ENCODE peak calls at places on chromosomes 5 and 9, in ten cellular contexts. K is A549, N is breast epithelium, E is uterus, V is GM12891, M is prostate gland, C is NB4, Z is transverse colon, Y is body of pancreas, F is Peyer's patch. L is an unnamed sample.

GRCh38 chr9:91071185-91071990 is 269.8 kb downstream of the SYK start:
- DNase-seq in Y (no peak), C (no peak), N (no peak), M (no peak), E (no peak), F (no peak), Z (no peak), K (no peak), V (no peak), L (no peak)

GRCh38 chr9:33818832-33819500 is 2.0 kb downstream of the UBE2R2 start:
- DNase-seq in E (no peak), M (no peak), Y (no peak), K (no peak), V (no peak), Z (no peak), F (no peak), C (no peak), N (no peak), L (peak)

GRCh38 chr5:79201206-79201605 is 34.7 kb upstream of the JMY start:
- DNase-seq in Y (no peak), V (no peak), F (no peak), E (no peak), Z (no peak), C (no peak), K (no peak), N (no peak), M (no peak), L (no peak)

GRCh38 chr9:29297592-29297991 is 1724.3 kb upstream of the C9orf72 start:
- DNase-seq in C (no peak), Z (no peak), Y (no peak), E (no peak), K (no peak), M (no peak), V (no peak), N (no peak), F (no peak), L (no peak)

GRCh38 chr9:20573023-20573422 is 49.3 kb downstream of the MLLT3 start:
- DNase-seq in E (no peak), Z (no peak), K (no peak), Y (no peak), M (no peak), V (no peak), F (no peak), N (no peak), C (no peak), L (no peak)

GRCh38 chr9:114288233-114289051 is 34.5 kb upstream of the ORM1 start:
- DNase-seq in Y (peak), Z (peak), M (no peak), K (peak), N (no peak), E (peak), C (no peak), F (peak), V (no peak), L (no peak)

GRCh38 chr9:16640649-16641048 is 229.8 kb downstream of the BNC2 start:
- DNase-seq in N (no peak), C (no peak), E (no peak), F (no peak), M (no peak), Y (no peak), V (no peak), Z (no peak), K (no peak), L (no peak)

GRCh38 chr5:91373016-91373415 is 10.1 kb downstream of the ARRDC3 start:
- DNase-seq in E (no peak), Z (no peak), N (no peak), V (no peak), Y (no peak), K (no peak), M (no peak), F (no peak), C (no peak), L (no peak)

GRCh38 chr9:11757408-11757807 is 935.8 kb upstream of the TYRP1 start:
- DNase-seq in K (no peak), N (no peak), M (no peak), Y (no peak), Z (no peak), F (no peak), E (no peak), C (no peak), V (no peak), L (no peak)

GRCh38 chr5:118984602-118985001 is 3.7 kb downstream of the DTWD2 start:
- DNase-seq in K (no peak), V (no peak), Y (no peak), Z (no peak), M (no peak), N (no peak), C (no peak), F (no peak), E (no peak), L (no peak)

GRCh38 chr5:178504340-178504960 is 85.7 kb downstream of the COL23A1 start:
- DNase-seq in F (no peak), N (peak), C (no peak), E (no peak), V (no peak), Y (no peak), K (no peak), Z (no peak), M (no peak), L (no peak)

GRCh38 chr9:37975639-37976038 is 71.7 kb upstream of the SLC25A51 start:
- DNase-seq in K (no peak), C (no peak), E (no peak), V (no peak), Y (no peak), M (no peak), Z (no peak), F (no peak), N (no peak), L (no peak)

GRCh38 chr5:66856041-66856805 is 260.0 kb downstream of the MAST4 start:
- DNase-seq in Z (no peak), F (no peak), E (no peak), M (no peak), K (no peak), C (no peak), N (no peak), Y (no peak), V (no peak), L (no peak)

GRCh38 chr9:119216891-119217290 is 152.3 kb downstream of the BRINP1 start:
- DNase-seq in V (no peak), E (no peak), F (no peak), N (peak), Z (peak), Y (peak), C (no peak), K (no peak), M (peak), L (no peak)

GRCh38 chr9:108543251-108543768 is 312.5 kb downstream of the ACTL7B start:
- DNase-seq in Z (no peak), K (peak), V (no peak), N (no peak), Y (no peak), E (no peak), C (peak), M (no peak), F (no peak), L (no peak)

GRCh38 chr5:98299435-98299834 is 474.0 kb upstream of the RGMB start:
- DNase-seq in K (no peak), F (no peak), E (no peak), C (no peak), V (no peak), Y (no peak), M (no peak), N (no peak), Z (no peak), L (no peak)

GRCh38 chr9:72924116-72924790 is 28.6 kb downstream of the ALDH1A1 start:
- DNase-seq in Y (no peak), Z (no peak), K (no peak), V (no peak), N (no peak), F (no peak), E (no peak), C (no peak), M (no peak), L (no peak)

GRCh38 chr9:120642129-120642528 is 62.2 kb upstream of the CDK5RAP2 start:
- DNase-seq in C (no peak), E (no peak), Y (no peak), Z (no peak), V (no peak), M (no peak), N (no peak), F (no peak), K (no peak), L (no peak)

GRCh38 chr5:53169933-53170332 is 60.4 kb upstream of the MOCS2 start:
- DNase-seq in F (no peak), M (no peak), C (no peak), Y (no peak), Z (no peak), E (no peak), N (no peak), K (no peak), V (no peak), L (no peak)

GRCh38 chr5:1718669-1719068 is 81.0 kb downstream of the MRPL36 start:
- DNase-seq in E (no peak), F (no peak), Y (no peak), C (peak), N (no peak), M (no peak), K (no peak), V (no peak), Z (no peak), L (peak)

GRCh38 chr5:72465601-72466563 is 41.3 kb downstream of the ZNF366 start:
- DNase-seq in F (no peak), K (no peak), N (no peak), V (no peak), E (no peak), Y (no peak), Z (no peak), C (peak), M (no peak), L (no peak)

GRCh38 chr5:93789173-93790070 is 48.0 kb upstream of the POU5F2 start:
- DNase-seq in N (no peak), C (no peak), E (no peak), K (no peak), M (no peak), Z (no peak), F (no peak), Y (no peak), V (no peak), L (peak)

GRCh38 chr5:146342882-146343865 is 4.5 kb downstream of the POU4F3 start:
- DNase-seq in K (no peak), N (no peak), C (no peak), Y (no peak), E (no peak), F (no peak), M (no peak), Z (no peak), V (no peak), L (no peak)

GRCh38 chr9:130237071-130237470 is 28.5 kb upstream of the HMCN2 start:
- DNase-seq in K (no peak), N (no peak), Y (no peak), M (no peak), F (no peak), C (no peak), E (no peak), V (no peak), Z (no peak), L (no peak)

GRCh38 chr5:110854200-110854599 is 115.4 kb downstream of the SLC25A46 start:
- DNase-seq in N (no peak), C (no peak), Y (no peak), M (no peak), Z (no peak), V (no peak), F (no peak), K (no peak), E (no peak), L (no peak)

GRCh38 chr5:157265714-157266285 is at the start of gene CYFIP2:
- DNase-seq in N (no peak), Y (peak), F (peak), E (peak), M (peak), C (peak), K (peak), V (peak), Z (peak), L (peak)

GRCh38 chr5:129361441-129362025 is 98.6 kb upstream of the ADAMTS19 start:
- DNase-seq in E (no peak), K (no peak), Y (no peak), C (peak), Z (no peak), M (no peak), N (no peak), F (no peak), V (no peak), L (peak)

GRCh38 chr5:399296-400281 is 43.4 kb upstream of the EXOC3 start:
- DNase-seq in V (peak), M (peak), Z (peak), N (peak), F (peak), E (peak), K (peak), C (peak), Y (peak), L (peak)

GRCh38 chr9:2181794-2182193 is 166.6 kb downstream of the SMARCA2 start:
- DNase-seq in N (no peak), M (no peak), C (peak), V (no peak), E (no peak), Z (peak), Y (peak), K (no peak), F (peak), L (peak)

GRCh38 chr5:72956324-72957140 is 691 bp downstream of the FCHO2 start:
- DNase-seq in Z (peak), K (peak), C (peak), M (peak), V (peak), F (peak), Y (peak), E (peak), N (peak), L (peak)

GRCh38 chr5:77842247-77842646 is 66.1 kb upstream of the TBCA start:
- DNase-seq in Y (no peak), E (no peak), C (no peak), N (no peak), F (no peak), Z (no peak), K (no peak), V (no peak), M (no peak), L (no peak)

GRCh38 chr9:29160763-29161353 is 1587.6 kb upstream of the C9orf72 start:
- DNase-seq in V (no peak), K (no peak), E (no peak), F (no peak), C (no peak), N (no peak), Z (no peak), M (no peak), Y (peak), L (no peak)

GRCh38 chr9:69204869-69205268 is 30.8 kb downstream of the TJP2 start:
- DNase-seq in Y (peak), Z (no peak), V (no peak), E (no peak), F (no peak), K (no peak), M (no peak), C (no peak), N (no peak), L (peak)

GRCh38 chr9:7790819-7791182 is 8.8 kb downstream of the DMAC1 start:
- DNase-seq in F (no peak), K (no peak), Z (no peak), N (no peak), E (no peak), M (no peak), C (no peak), Y (no peak), V (no peak), L (no peak)

DNA sequence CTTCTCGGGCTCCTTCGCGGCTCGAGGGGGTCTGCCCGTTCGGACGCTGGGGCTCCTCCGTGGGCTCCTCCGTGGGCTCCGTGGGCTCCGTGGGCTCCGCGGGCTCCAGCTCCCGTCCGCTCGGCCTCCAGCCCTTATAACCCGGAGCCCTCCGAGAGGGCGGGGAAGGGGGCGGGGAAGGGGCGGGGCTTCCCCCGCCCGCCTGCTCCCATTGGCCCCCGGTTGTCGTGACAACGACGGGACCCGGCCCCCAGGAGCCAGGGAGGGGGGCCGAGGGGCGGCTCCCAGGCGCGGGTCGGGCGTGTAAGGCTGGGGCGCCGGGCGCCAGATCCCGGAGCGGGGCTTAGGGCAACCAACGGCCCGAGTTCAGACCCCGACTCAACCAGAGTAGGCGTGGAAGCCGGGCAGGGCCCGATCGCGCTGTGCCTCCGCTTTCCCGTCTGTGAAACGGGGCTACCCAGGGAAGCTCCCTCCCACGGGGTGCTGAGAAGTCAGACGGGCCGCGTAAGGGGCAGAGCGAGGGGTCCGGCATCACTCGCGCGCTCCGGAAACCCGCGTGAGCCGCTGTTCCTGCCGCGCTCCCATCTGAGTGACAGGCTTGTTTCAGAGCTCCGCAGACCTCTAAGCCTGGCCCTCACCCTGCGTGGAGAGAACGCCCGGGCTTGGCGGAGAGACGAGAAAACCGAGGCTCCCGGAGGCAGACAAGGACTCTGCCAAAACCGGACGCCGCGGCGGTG is at the start of gene GFPT2:
- DNase-seq in K (peak), E (peak), Z (peak), M (peak), C (no peak), Y (peak), F (peak), N (peak), V (peak), L (peak)
- TF ChIP-seq POLR2A in K (peak), E (peak), Z (no peak), M (no peak), C (no peak), Y (no peak), F (no peak), N (no peak), V (no peak), L (no peak)

GRCh38 chr5:172113036-172113435 is 75.0 kb downstream of the STK10 start:
- DNase-seq in Y (peak), E (no peak), V (no peak), C (peak), K (no peak), Z (peak), N (no peak), F (no peak), M (no peak), L (peak)
- TF ChIP-seq POLR2A in Y (no peak), E (no peak), V (no peak), C (no peak), K (no peak), Z (no peak), N (no peak), F (no peak), M (no peak), L (no peak)

GRCh38 chr5:132245593-132245992 is 11.9 kb upstream of the PDLIM4 start:
- DNase-seq in Y (no peak), C (no peak), Z (no peak), V (no peak), M (no peak), E (no peak), K (no peak), F (peak), N (peak), L (no peak)

GRCh38 chr5:132251220-132251725 is 6.2 kb upstream of the PDLIM4 start:
- DNase-seq in M (no peak), F (no peak), C (no peak), K (no peak), Y (peak), N (peak), E (no peak), Z (peak), V (no peak), L (no peak)

GRCh38 chr5:132243366-132243977 is 14.0 kb upstream of the PDLIM4 start:
- DNase-seq in Y (no peak), K (no peak), F (peak), Z (peak), E (no peak), V (no peak), C (no peak), M (no peak), N (peak), L (no peak)

GRCh38 chr5:132250547-132250946 is 6.9 kb upstream of the PDLIM4 start:
- DNase-seq in E (no peak), K (no peak), C (no peak), Y (no peak), V (no peak), N (peak), F (no peak), Z (no peak), M (no peak), L (no peak)

DNA sequence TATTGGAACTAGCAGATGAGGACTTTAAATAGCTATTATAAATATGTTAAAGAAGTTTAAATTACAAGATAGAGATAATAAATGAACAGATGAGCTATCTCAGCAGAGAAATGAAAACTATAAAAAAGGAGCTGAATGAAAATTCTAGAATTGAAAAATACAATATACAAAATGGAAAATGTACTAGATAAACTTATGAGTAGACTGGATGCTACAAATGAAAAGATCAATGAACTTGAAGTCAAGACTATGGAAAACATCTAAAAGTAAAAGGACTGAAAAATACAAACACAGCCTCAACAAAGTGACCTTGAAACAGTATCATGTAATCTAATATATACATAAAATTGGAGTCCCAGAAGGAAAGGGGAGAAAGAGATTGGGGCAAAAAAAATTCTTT is 10.7 kb upstream of the PDLIM4 start:
- DNase-seq in C (no peak), V (no peak), Z (no peak), F (no peak), M (no peak), N (no peak), E (no peak), K (no peak), Y (no peak), L (no peak)
- TF ChIP-seq POLR2A in C (no peak), V (no peak), Z (no peak), F (no peak), M (no peak), N (no peak), E (no peak), K (no peak), Y (no peak), L (no peak)

GRCh38 chr5:132822650-132823480 is 7.6 kb downstream of the SHROOM1 start:
- DNase-seq in V (no peak), F (no peak), Z (no peak), N (no peak), Y (peak), C (no peak), M (no peak), E (no peak), K (no peak), L (peak)

GRCh38 chr5:132820162-132820754 is 7.2 kb downstream of the SOWAHA start:
- DNase-seq in N (peak), E (peak), F (peak), Y (peak), V (peak), M (peak), C (peak), Z (peak), K (peak), L (peak)

GRCh38 chr5:132821350-132821749 is 8.2 kb downstream of the SOWAHA start:
- DNase-seq in Y (no peak), C (no peak), F (no peak), Z (no peak), E (no peak), V (no peak), K (no peak), M (no peak), N (no peak), L (no peak)

GRCh38 chr5:132823481-132824050 is 6.9 kb downstream of the SHROOM1 start:
- DNase-seq in Y (no peak), E (no peak), V (no peak), N (no peak), Z (no peak), F (no peak), C (no peak), M (no peak), K (no peak), L (no peak)

GRCh38 chr5:132821791-132822190 is 8.7 kb downstream of the SHROOM1 start:
- DNase-seq in K (no peak), Z (no peak), E (no peak), Y (no peak), M (no peak), N (no peak), C (no peak), V (no peak), F (no peak), L (no peak)
- TF ChIP-seq POLR2A in K (no peak), Z (no peak), E (no peak), Y (no peak), M (no peak), N (no peak), C (no peak), V (no peak), F (no peak), L (no peak)

GRCh38 chr9:83062653-83063527 is at the start of gene RASEF:
- DNase-seq in F (peak), C (no peak), N (peak), E (no peak), K (peak), Z (peak), Y (peak), M (peak), V (no peak), L (no peak)
- TF ChIP-seq POLR2A in F (peak), C (no peak), N (peak), E (no peak), K (peak), Z (peak), Y (peak), M (no peak), V (no peak), L (no peak)

DNA sequence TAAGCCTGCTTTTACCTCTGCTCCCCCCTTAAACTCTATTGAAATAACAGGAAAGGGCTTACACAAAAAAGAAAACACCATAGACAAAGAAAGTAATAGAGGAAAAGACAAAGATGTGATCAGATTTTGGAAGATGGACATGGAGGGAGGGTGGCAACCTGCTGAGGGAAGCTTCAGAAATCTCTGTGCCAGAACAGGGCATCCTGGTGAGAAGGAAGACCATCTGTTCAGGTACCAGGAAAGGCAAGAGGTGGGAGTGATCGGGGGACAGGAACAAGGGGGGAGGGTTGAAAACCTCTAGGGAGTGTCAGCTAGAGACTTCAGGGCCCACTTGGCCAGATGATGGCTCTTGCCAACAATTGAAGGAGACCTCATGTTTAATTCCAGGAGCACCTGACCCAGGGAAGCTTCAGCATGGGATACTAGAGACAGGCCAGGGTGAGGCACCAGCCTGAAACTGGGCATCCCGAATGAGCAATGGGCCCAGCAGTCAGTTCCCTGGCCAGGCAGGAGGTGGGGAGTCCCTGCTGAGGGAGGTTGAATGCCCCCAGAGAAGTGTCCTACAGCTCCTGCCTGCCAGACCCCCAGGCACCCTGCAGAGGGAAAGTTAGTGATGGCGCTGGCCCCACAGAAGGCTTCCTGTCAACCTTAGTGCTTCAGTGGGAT is 8.2 kb downstream of the SQSTM1 start:
- DNase-seq in M (no peak), C (no peak), K (no peak), Z (no peak), N (no peak), F (peak), E (no peak), V (no peak), Y (no peak), L (no peak)
- TF ChIP-seq POLR2A in M (no peak), C (no peak), K (no peak), Z (no peak), N (no peak), F (no peak), E (no peak), V (no peak), Y (no peak), L (no peak)

L was measured in erythroblast.